ENCODE peak calls at places on chromosome 11, in six cellular contexts. K is body of pancreas, E is neural progenitor cell, Y is PC-3, N is cardiac muscle cell, Q is gastrocnemius medialis. V is an unnamed sample.

GRCh38 chr11:28482666-28483065 is 374.5 kb downstream of the METTL15 start:
- DNase-seq in K (no peak), E (no peak), Y (peak; percentile 67), N (no peak), Q (no peak), V (no peak)

GRCh38 chr11:27179334-27179733 is 138.7 kb downstream of the BBOX1 start:
- DNase-seq in K (no peak), E (no peak), Y (no peak), N (no peak), Q (no peak), V (no peak)

GRCh38 chr11:13717331-13717730 is 48.9 kb downstream of the FAR1 start:
- DNase-seq in K (no peak), E (no peak), Y (peak; percentile 48), N (no peak), Q (no peak), V (no peak)

GRCh38 chr11:63554901-63555218 is 8.3 kb downstream of the PLAAT2 start:
- DNase-seq in K (no peak), E (no peak), Y (no peak), N (peak; percentile 20), Q (no peak), V (no peak)

GRCh38 chr11:130760515-130761125 is 155.7 kb downstream of the SNX19 start:
- DNase-seq in K (no peak), E (no peak), Y (no peak), N (no peak), Q (no peak), V (no peak)

GRCh38 chr11:135069043-135069442 is 657.0 kb upstream of the B3GAT1 start:
- DNase-seq in K (no peak), E (no peak), Y (no peak), N (no peak), Q (no peak), V (no peak)

GRCh38 chr11:67647471-67647870 is 3.1 kb downstream of the ACY3 start:
- DNase-seq in K (no peak), E (no peak), Y (no peak), N (no peak), Q (no peak), V (no peak)

GRCh38 chr11:106306942-106307341 is 229.5 kb downstream of the AASDHPPT start:
- DNase-seq in K (no peak), E (no peak), Y (peak; percentile 44), N (no peak), Q (no peak), V (no peak)

GRCh38 chr11:8006349-8006977 is 19.3 kb downstream of the EIF3F start:
- DNase-seq in K (peak; percentile 67), E (peak; percentile 85), Y (peak; percentile 82), N (peak; percentile 85), Q (no peak), V (peak; percentile 58)

GRCh38 chr11:66454253-66454652 is 12.5 kb upstream of the PELI3 start:
- DNase-seq in K (no peak), E (no peak), Y (peak; percentile 96), N (no peak), Q (no peak), V (no peak)

GRCh38 chr11:80960331-80961095 is 1519.7 kb upstream of the TENM4 start:
- DNase-seq in K (no peak), E (no peak), Y (peak; percentile 61), N (no peak), Q (no peak), V (no peak)

GRCh38 chr11:34806875-34807274 is 109.3 kb downstream of the APIP start:
- DNase-seq in K (no peak), E (no peak), Y (no peak), N (no peak), Q (no peak), V (no peak)

GRCh38 chr11:30889116-30889765 is 303.1 kb upstream of the MPPED2 start:
- DNase-seq in K (no peak), E (no peak), Y (peak; percentile 3), N (no peak), Q (no peak), V (no peak)

GRCh38 chr11:124331873-124332272 is 11.9 kb upstream of the OR8D2 start:
- DNase-seq in K (no peak), E (no peak), Y (no peak), N (no peak), Q (no peak), V (no peak)

DNA sequence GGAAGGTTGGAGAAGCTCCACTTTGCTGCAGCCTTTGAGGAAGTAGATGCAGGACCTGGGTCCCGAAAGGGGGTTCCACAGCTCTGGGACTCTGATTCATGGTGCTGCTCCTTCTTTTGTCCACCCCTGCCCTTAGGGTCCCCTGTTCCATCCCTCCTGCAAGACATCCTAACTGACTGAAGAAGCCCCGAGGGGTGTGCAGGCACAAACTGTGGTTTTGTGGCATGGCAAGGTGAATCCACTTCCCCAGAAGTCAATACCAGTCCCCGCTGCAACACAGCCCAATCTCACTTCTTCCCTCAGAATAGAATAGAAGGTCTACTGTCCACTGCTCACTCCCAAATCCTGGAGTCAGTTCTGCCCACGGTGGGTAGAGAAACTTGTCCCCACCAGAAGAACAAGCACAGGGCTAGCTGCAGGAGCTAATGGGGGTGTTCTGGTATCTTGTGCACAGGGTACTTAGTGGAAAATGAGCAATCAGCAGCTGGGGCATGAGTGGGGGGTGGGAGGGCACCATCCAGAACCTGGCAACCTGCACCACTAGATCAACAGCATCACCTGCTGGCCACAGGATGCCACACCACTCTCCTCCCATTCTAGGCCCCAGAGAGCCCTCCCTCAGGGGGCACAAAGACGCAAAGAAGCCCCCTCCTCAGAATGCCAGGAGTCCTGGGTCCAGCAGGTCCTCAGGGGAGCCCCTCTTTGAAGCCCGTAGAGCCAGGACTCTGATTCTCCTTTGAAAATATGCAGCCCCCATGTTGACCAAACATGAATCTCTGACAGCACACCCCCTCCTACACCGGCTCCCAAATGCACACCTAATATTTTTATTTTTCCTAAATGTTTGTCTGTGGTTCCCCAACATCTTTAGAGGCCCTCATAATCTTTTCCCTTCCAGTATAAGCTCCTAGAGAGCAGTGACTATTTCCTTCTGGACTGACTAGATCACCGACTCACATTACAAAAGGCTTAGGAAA is 14.1 kb downstream of the SPATA19 start:
- DNase-seq in K (no peak), E (peak; percentile 47), Y (no peak), N (no peak), Q (no peak), V (no peak)
- TF ChIP-seq CTCF in K (no peak), E (peak; percentile 75), Y (peak; percentile 27), N (peak; percentile 7), Q (no peak), V (no peak)

GRCh38 chr11:93287434-93287833 is 43.1 kb upstream of the DEUP1 start:
- DNase-seq in K (no peak), E (no peak), Y (peak; percentile 34), N (no peak), Q (no peak), V (no peak)
- TF ChIP-seq CTCF in K (no peak), E (no peak), Y (no peak), N (no peak), Q (no peak), V (no peak)

GRCh38 chr11:76114238-76114637 is 92.1 kb downstream of the WNT11 start:
- DNase-seq in K (no peak), E (no peak), Y (no peak), N (no peak), Q (no peak), V (no peak)

GRCh38 chr11:76119779-76120178 is 86.5 kb downstream of the WNT11 start:
- DNase-seq in K (no peak), E (no peak), Y (no peak), N (no peak), Q (no peak), V (no peak)

GRCh38 chr11:76120513-76121081 is 85.7 kb downstream of the WNT11 start:
- DNase-seq in K (no peak), E (peak; percentile 63), Y (no peak), N (no peak), Q (no peak), V (no peak)

GRCh38 chr11:76119032-76119431 is 87.3 kb downstream of the WNT11 start:
- DNase-seq in K (no peak), E (no peak), Y (peak; percentile 12), N (no peak), Q (no peak), V (no peak)

GRCh38 chr11:76115555-76115954 is 90.7 kb downstream of the WNT11 start:
- DNase-seq in K (no peak), E (no peak), Y (no peak), N (no peak), Q (no peak), V (no peak)
- TF ChIP-seq CTCF in K (no peak), E (no peak), Y (no peak), N (no peak), Q (no peak), V (no peak)

DNA sequence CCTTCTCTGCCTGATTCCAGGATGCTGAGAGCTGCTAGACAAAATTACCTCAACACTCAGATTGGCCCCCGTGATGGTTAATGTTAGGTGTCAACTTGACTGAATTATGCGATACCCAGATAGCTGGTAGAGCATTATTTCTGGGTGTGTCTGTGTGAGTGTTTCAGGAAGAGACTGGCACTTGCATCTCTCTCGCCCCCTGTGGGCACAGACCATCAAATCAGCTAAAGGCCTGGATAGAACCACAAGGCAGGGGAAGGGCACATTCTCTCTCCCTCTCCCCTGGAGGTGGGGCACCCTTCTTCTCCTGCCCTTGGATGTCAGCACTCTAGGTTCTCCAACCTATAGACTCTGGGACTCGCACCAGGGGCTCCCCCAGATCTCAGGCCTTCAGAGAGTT is 79.7 kb downstream of the KIRREL3 start:
- DNase-seq in K (no peak), E (no peak), Y (no peak), N (no peak), Q (no peak), V (no peak)
- TF ChIP-seq CTCF in K (no peak), E (peak; percentile 32), Y (no peak), N (no peak), Q (no peak), V (no peak)

GRCh38 chr11:76836613-76837291 is 24.0 kb upstream of the ACER3 start:
- DNase-seq in K (no peak), E (no peak), Y (no peak), N (no peak), Q (no peak), V (no peak)
- TF ChIP-seq CTCF in K (no peak), E (no peak), Y (peak; percentile 51), N (peak; percentile 18), Q (no peak), V (no peak)

V was measured in mesothelial cell of epicardium.